ENCODE peak calls at places on chromosomes 6 and 20, in ten cellular contexts. One of them, this sample, is unnamed.

GRCh38 chr6:128259036-128259734 is 261.2 kb downstream of the PTPRK start:
- DNase-seq in colonic mucosa: no peak
- DNase-seq in breast epithelium: no peak
- DNase-seq in fibroblast of lung: no peak
- DNase-seq in GM06990: peak
- DNase-seq in cardiac fibroblast: no peak
- DNase-seq in IMR-90: no peak
- DNase-seq in osteocyte: no peak
- DNase-seq in fibroblast of pulmonary artery: no peak
- DNase-seq in CD8-positive, alpha-beta T cell: no peak
- DNase-seq in this sample: no peak

GRCh38 chr20:8394308-8394945 is 262.4 kb downstream of the PLCB1 start:
- DNase-seq in colonic mucosa: no peak
- DNase-seq in breast epithelium: no peak
- DNase-seq in fibroblast of lung: peak
- DNase-seq in GM06990: no peak
- DNase-seq in cardiac fibroblast: peak
- DNase-seq in IMR-90: peak
- DNase-seq in osteocyte: no peak
- DNase-seq in fibroblast of pulmonary artery: peak
- DNase-seq in CD8-positive, alpha-beta T cell: no peak
- DNase-seq in this sample: no peak

GRCh38 chr6:12223383-12223782 is 66.8 kb upstream of the EDN1 start:
- DNase-seq in colonic mucosa: no peak
- DNase-seq in breast epithelium: no peak
- DNase-seq in fibroblast of lung: no peak
- DNase-seq in GM06990: no peak
- DNase-seq in cardiac fibroblast: no peak
- DNase-seq in IMR-90: no peak
- DNase-seq in osteocyte: peak
- DNase-seq in fibroblast of pulmonary artery: no peak
- DNase-seq in CD8-positive, alpha-beta T cell: no peak
- DNase-seq in this sample: no peak

GRCh38 chr6:44224154-44224977 is 971 bp downstream of the SLC29A1 start:
- DNase-seq in colonic mucosa: no peak
- DNase-seq in breast epithelium: no peak
- DNase-seq in fibroblast of lung: no peak
- DNase-seq in GM06990: no peak
- DNase-seq in cardiac fibroblast: no peak
- DNase-seq in IMR-90: peak
- DNase-seq in osteocyte: no peak
- DNase-seq in fibroblast of pulmonary artery: no peak
- DNase-seq in CD8-positive, alpha-beta T cell: no peak
- DNase-seq in this sample: no peak

GRCh38 chr6:103122766-103123601 is 1729.5 kb downstream of the GRIK2 start:
- DNase-seq in colonic mucosa: peak
- DNase-seq in breast epithelium: peak
- DNase-seq in fibroblast of lung: peak
- DNase-seq in GM06990: no peak
- DNase-seq in cardiac fibroblast: peak
- DNase-seq in IMR-90: peak
- DNase-seq in osteocyte: no peak
- DNase-seq in fibroblast of pulmonary artery: peak
- DNase-seq in CD8-positive, alpha-beta T cell: no peak
- DNase-seq in this sample: no peak

GRCh38 chr6:16770701-16771569 is 9.7 kb upstream of the ATXN1 start:
- DNase-seq in colonic mucosa: peak
- DNase-seq in breast epithelium: peak
- DNase-seq in fibroblast of lung: peak
- DNase-seq in GM06990: peak
- DNase-seq in cardiac fibroblast: peak
- DNase-seq in IMR-90: peak
- DNase-seq in osteocyte: no peak
- DNase-seq in fibroblast of pulmonary artery: peak
- DNase-seq in CD8-positive, alpha-beta T cell: peak
- DNase-seq in this sample: peak

GRCh38 chr6:3310710-3311109 is 52.0 kb downstream of the PSMG4 start:
- DNase-seq in colonic mucosa: no peak
- DNase-seq in breast epithelium: no peak
- DNase-seq in fibroblast of lung: no peak
- DNase-seq in GM06990: no peak
- DNase-seq in cardiac fibroblast: no peak
- DNase-seq in IMR-90: no peak
- DNase-seq in osteocyte: no peak
- DNase-seq in fibroblast of pulmonary artery: no peak
- DNase-seq in CD8-positive, alpha-beta T cell: no peak
- DNase-seq in this sample: no peak

GRCh38 chr6:122033564-122034181 is 365.8 kb upstream of the HSF2 start:
- DNase-seq in colonic mucosa: no peak
- DNase-seq in breast epithelium: no peak
- DNase-seq in fibroblast of lung: peak
- DNase-seq in GM06990: no peak
- DNase-seq in cardiac fibroblast: peak
- DNase-seq in IMR-90: peak
- DNase-seq in osteocyte: no peak
- DNase-seq in fibroblast of pulmonary artery: peak
- DNase-seq in CD8-positive, alpha-beta T cell: no peak
- DNase-seq in this sample: no peak

GRCh38 chr6:6218246-6219085 is 102.0 kb downstream of the F13A1 start:
- DNase-seq in colonic mucosa: no peak
- DNase-seq in breast epithelium: no peak
- DNase-seq in fibroblast of lung: no peak
- DNase-seq in GM06990: no peak
- DNase-seq in cardiac fibroblast: no peak
- DNase-seq in IMR-90: no peak
- DNase-seq in osteocyte: no peak
- DNase-seq in fibroblast of pulmonary artery: no peak
- DNase-seq in CD8-positive, alpha-beta T cell: no peak
- DNase-seq in this sample: no peak

GRCh38 chr6:154962751-154963150 is 32.4 kb upstream of the TIAM2 start:
- DNase-seq in colonic mucosa: peak
- DNase-seq in breast epithelium: no peak
- DNase-seq in fibroblast of lung: peak
- DNase-seq in GM06990: no peak
- DNase-seq in cardiac fibroblast: peak
- DNase-seq in IMR-90: peak
- DNase-seq in osteocyte: no peak
- DNase-seq in fibroblast of pulmonary artery: peak
- DNase-seq in CD8-positive, alpha-beta T cell: no peak
- DNase-seq in this sample: no peak

GRCh38 chr20:43028470-43028869 is 161.2 kb downstream of the PTPRT start:
- DNase-seq in colonic mucosa: no peak
- DNase-seq in breast epithelium: no peak
- DNase-seq in fibroblast of lung: no peak
- DNase-seq in GM06990: no peak
- DNase-seq in cardiac fibroblast: no peak
- DNase-seq in IMR-90: no peak
- DNase-seq in osteocyte: peak
- DNase-seq in fibroblast of pulmonary artery: no peak
- DNase-seq in CD8-positive, alpha-beta T cell: no peak
- DNase-seq in this sample: no peak

GRCh38 chr6:159899994-159900745 is 9.4 kb downstream of the MAS1 start:
- DNase-seq in colonic mucosa: no peak
- DNase-seq in breast epithelium: no peak
- DNase-seq in fibroblast of lung: peak
- DNase-seq in GM06990: no peak
- DNase-seq in cardiac fibroblast: peak
- DNase-seq in IMR-90: peak
- DNase-seq in osteocyte: no peak
- DNase-seq in fibroblast of pulmonary artery: peak
- DNase-seq in CD8-positive, alpha-beta T cell: no peak
- DNase-seq in this sample: no peak

GRCh38 chr20:13222319-13222716 is 1.2 kb downstream of the ISM1 start:
- DNase-seq in colonic mucosa: no peak
- DNase-seq in breast epithelium: no peak
- DNase-seq in fibroblast of lung: no peak
- DNase-seq in GM06990: no peak
- DNase-seq in cardiac fibroblast: no peak
- DNase-seq in IMR-90: no peak
- DNase-seq in osteocyte: no peak
- DNase-seq in fibroblast of pulmonary artery: no peak
- DNase-seq in CD8-positive, alpha-beta T cell: no peak
- DNase-seq in this sample: no peak

GRCh38 chr20:48098866-48099265 is 313.6 kb upstream of the SULF2 start:
- DNase-seq in colonic mucosa: no peak
- DNase-seq in breast epithelium: no peak
- DNase-seq in fibroblast of lung: no peak
- DNase-seq in GM06990: no peak
- DNase-seq in cardiac fibroblast: peak
- DNase-seq in IMR-90: no peak
- DNase-seq in osteocyte: no peak
- DNase-seq in fibroblast of pulmonary artery: peak
- DNase-seq in CD8-positive, alpha-beta T cell: no peak
- DNase-seq in this sample: no peak

GRCh38 chr6:41488392-41489129 is 57.6 kb upstream of the FOXP4 start:
- DNase-seq in colonic mucosa: no peak
- DNase-seq in breast epithelium: no peak
- DNase-seq in fibroblast of lung: peak
- DNase-seq in GM06990: peak
- DNase-seq in cardiac fibroblast: peak
- DNase-seq in IMR-90: peak
- DNase-seq in osteocyte: no peak
- DNase-seq in fibroblast of pulmonary artery: peak
- DNase-seq in CD8-positive, alpha-beta T cell: no peak
- DNase-seq in this sample: no peak

DNA sequence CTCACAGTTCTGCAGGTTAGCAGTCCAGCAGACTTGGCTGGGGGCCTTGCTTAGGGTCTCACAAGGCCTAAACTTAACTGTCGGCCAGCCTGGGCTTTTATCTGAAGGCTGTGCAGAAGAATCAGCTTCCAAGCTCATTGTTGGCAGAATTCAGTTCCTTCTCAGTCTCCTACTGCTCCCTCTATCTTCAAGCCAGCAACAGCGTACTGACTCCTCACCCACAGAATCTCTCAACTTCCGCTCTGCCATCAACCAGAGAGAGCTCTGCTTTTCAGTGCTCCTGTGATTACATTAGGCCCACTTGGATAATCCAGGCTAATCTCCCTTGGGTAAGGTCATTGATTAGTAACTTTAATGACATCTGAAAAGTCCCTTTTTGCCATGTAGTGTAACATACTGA is 30.2 kb upstream of the NHSL1 start:
- DNase-seq in colonic mucosa: no peak
- DNase-seq in breast epithelium: no peak
- DNase-seq in fibroblast of lung: no peak
- DNase-seq in GM06990: no peak
- DNase-seq in cardiac fibroblast: peak
- DNase-seq in IMR-90: no peak
- DNase-seq in osteocyte: no peak
- DNase-seq in fibroblast of pulmonary artery: no peak
- DNase-seq in CD8-positive, alpha-beta T cell: no peak
- DNase-seq in this sample: no peak
- TF ChIP-seq CTCF in colonic mucosa: no peak
- TF ChIP-seq CTCF in breast epithelium: no peak
- TF ChIP-seq CTCF in fibroblast of lung: no peak
- TF ChIP-seq CTCF in GM06990: no peak
- TF ChIP-seq CTCF in cardiac fibroblast: peak
- TF ChIP-seq CTCF in IMR-90: no peak
- TF ChIP-seq CTCF in osteocyte: no peak
- TF ChIP-seq CTCF in fibroblast of pulmonary artery: peak
- TF ChIP-seq CTCF in CD8-positive, alpha-beta T cell: no peak
- TF ChIP-seq CTCF in this sample: no peak

DNA sequence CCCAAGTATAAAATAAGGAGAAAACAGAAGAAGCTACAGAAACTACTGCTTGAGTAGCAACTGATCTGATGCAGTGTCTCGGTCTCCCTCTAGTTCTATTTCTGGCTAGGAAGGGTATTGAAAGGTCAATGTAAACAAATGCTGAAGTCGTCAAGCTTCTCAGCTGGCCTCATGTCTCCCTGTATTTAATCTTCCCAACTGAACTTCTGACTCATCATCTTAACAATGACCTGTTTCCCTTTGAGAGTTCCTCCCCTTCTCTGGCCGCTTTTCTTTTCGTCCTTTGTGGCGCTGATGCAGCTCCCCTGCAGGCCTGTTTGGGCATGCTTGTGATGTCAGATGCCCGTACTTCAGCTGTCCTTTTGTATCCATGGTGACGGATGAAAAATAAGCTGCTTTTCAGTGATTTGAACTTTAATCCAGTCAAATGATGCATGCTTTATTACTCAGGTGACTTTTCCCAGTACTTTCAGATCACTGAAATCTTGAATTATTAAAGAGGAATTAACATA is 7.8 kb upstream of the LCA5 start:
- DNase-seq in colonic mucosa: peak
- DNase-seq in breast epithelium: peak
- DNase-seq in fibroblast of lung: peak
- DNase-seq in GM06990: peak
- DNase-seq in cardiac fibroblast: peak
- DNase-seq in IMR-90: peak
- DNase-seq in osteocyte: peak
- DNase-seq in fibroblast of pulmonary artery: peak
- DNase-seq in CD8-positive, alpha-beta T cell: no peak
- DNase-seq in this sample: no peak
- TF ChIP-seq CTCF in colonic mucosa: peak
- TF ChIP-seq CTCF in breast epithelium: peak
- TF ChIP-seq CTCF in fibroblast of lung: peak
- TF ChIP-seq CTCF in GM06990: peak
- TF ChIP-seq CTCF in cardiac fibroblast: peak
- TF ChIP-seq CTCF in IMR-90: peak
- TF ChIP-seq CTCF in osteocyte: peak
- TF ChIP-seq CTCF in fibroblast of pulmonary artery: peak
- TF ChIP-seq CTCF in CD8-positive, alpha-beta T cell: no peak
- TF ChIP-seq CTCF in this sample: peak

GRCh38 chr6:137866914-137867684 is at the start of gene TNFAIP3:
- DNase-seq in colonic mucosa: peak
- DNase-seq in breast epithelium: peak
- DNase-seq in fibroblast of lung: peak
- DNase-seq in GM06990: peak
- DNase-seq in cardiac fibroblast: peak
- DNase-seq in IMR-90: peak
- DNase-seq in osteocyte: peak
- DNase-seq in fibroblast of pulmonary artery: peak
- DNase-seq in CD8-positive, alpha-beta T cell: peak
- DNase-seq in this sample: peak
- TF ChIP-seq CTCF in colonic mucosa: peak
- TF ChIP-seq CTCF in breast epithelium: peak
- TF ChIP-seq CTCF in fibroblast of lung: peak
- TF ChIP-seq CTCF in GM06990: peak
- TF ChIP-seq CTCF in cardiac fibroblast: peak
- TF ChIP-seq CTCF in IMR-90: peak
- TF ChIP-seq CTCF in osteocyte: peak
- TF ChIP-seq CTCF in fibroblast of pulmonary artery: peak
- TF ChIP-seq CTCF in CD8-positive, alpha-beta T cell: peak
- TF ChIP-seq CTCF in this sample: peak

DNA sequence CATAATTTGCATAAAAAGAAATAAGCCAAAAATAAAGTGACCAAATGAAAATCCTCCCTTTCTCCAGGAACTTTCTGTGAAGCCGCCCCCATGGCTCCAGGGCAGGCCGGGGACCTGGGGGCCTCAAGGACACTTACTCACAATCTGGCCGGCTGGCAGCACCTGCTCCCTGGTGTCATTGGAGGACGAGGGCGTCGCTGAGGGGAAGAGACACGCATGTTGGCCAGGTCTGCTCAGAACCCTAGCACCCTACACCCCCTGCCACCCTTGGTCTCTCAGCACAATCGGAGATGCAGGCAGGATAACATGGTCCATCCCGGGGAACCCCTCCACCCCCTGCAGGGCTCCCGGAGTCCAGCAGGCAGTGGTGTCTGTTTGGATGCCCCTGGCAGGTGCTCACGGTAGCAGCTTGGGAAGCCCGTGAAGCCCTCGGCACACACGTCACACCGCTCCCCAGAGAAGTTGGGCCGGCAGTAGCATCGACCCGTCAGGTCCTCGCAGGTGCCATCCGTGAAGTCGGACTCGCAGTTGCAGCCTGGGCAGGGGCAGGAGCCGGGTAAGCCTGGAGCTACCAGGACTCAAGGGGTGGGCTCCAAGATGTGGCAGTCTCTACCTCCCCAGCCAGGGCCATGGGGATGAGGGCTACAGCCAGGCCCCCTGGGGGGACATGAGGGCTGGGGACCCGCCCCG is 21.3 kb downstream of the LAMA5 start:
- DNase-seq in colonic mucosa: no peak
- DNase-seq in breast epithelium: no peak
- DNase-seq in fibroblast of lung: no peak
- DNase-seq in GM06990: no peak
- DNase-seq in cardiac fibroblast: no peak
- DNase-seq in IMR-90: no peak
- DNase-seq in osteocyte: no peak
- DNase-seq in fibroblast of pulmonary artery: no peak
- DNase-seq in CD8-positive, alpha-beta T cell: no peak
- DNase-seq in this sample: no peak
- TF ChIP-seq CTCF in colonic mucosa: no peak
- TF ChIP-seq CTCF in breast epithelium: no peak
- TF ChIP-seq CTCF in fibroblast of lung: no peak
- TF ChIP-seq CTCF in GM06990: no peak
- TF ChIP-seq CTCF in cardiac fibroblast: peak
- TF ChIP-seq CTCF in IMR-90: no peak
- TF ChIP-seq CTCF in osteocyte: no peak
- TF ChIP-seq CTCF in fibroblast of pulmonary artery: no peak
- TF ChIP-seq CTCF in CD8-positive, alpha-beta T cell: no peak
- TF ChIP-seq CTCF in this sample: no peak